ENCODE peak calls at places on chromosomes 4 and X, in seven cellular contexts. K is mammary epithelial cell, W is fibroblast of lung, L is GM23338, H is H1, C is keratinocyte, B is HepG2. V is an unnamed sample.

GRCh38 chr4:137422666-137423065 is 109.6 kb downstream of the PCDH18 start:
- DNase-seq in K (no peak), W (peak), L (no peak), H (no peak), C (no peak), B (no peak), V (no peak)

GRCh38 chr4:14644568-14645282 is 357.6 kb upstream of the CPEB2 start:
- DNase-seq in K (no peak), W (no peak), L (no peak), H (no peak), C (no peak), B (no peak), V (no peak)

GRCh38 chrX:141902366-141902765 is 1.3 kb upstream of the MAGEC1 start:
- DNase-seq in K (no peak), W (no peak), L (no peak), H (no peak), C (no peak), B (no peak), V (no peak)

GRCh38 chrX:73126240-73126639 is 46.9 kb upstream of the PABPC1L2A start:
- DNase-seq in K (no peak), W (no peak), L (no peak), H (no peak), C (no peak), B (no peak), V (peak)

GRCh38 chr4:6594826-6595355 is 19.9 kb downstream of the MAN2B2 start:
- DNase-seq in K (peak), W (no peak), L (no peak), H (no peak), C (no peak), B (no peak), V (peak)

GRCh38 chrX:68508799-68509198 is 9.9 kb downstream of the YIPF6 start:
- DNase-seq in K (peak), W (no peak), L (peak), H (no peak), C (no peak), B (no peak), V (peak)

GRCh38 chrX:136125106-136125505 is 22.2 kb upstream of the FHL1 start:
- DNase-seq in K (no peak), W (no peak), L (no peak), H (no peak), C (no peak), B (no peak), V (no peak)

GRCh38 chr4:147250062-147250461 is 230.8 kb upstream of the EDNRA start:
- DNase-seq in K (no peak), W (no peak), L (no peak), H (no peak), C (no peak), B (no peak), V (no peak)

GRCh38 chr4:163932504-163932903 is 438.0 kb downstream of the TMA16 start:
- DNase-seq in K (no peak), W (no peak), L (no peak), H (no peak), C (no peak), B (no peak), V (no peak)

GRCh38 chrX:15956684-15957083 is 102.1 kb upstream of the AP1S2 start:
- DNase-seq in K (peak), W (peak), L (peak), H (no peak), C (no peak), B (no peak), V (peak)

GRCh38 chrX:12693754-12694153 is 97.5 kb upstream of the PRPS2 start:
- DNase-seq in K (no peak), W (no peak), L (no peak), H (no peak), C (no peak), B (no peak), V (no peak)

GRCh38 chrX:134004038-134004437 is 18.6 kb upstream of the GPC3 start:
- DNase-seq in K (peak), W (peak), L (no peak), H (no peak), C (peak), B (no peak), V (peak)

GRCh38 chr4:155530290-155530689 is 136.4 kb upstream of the GUCY1A1 start:
- DNase-seq in K (peak), W (no peak), L (no peak), H (no peak), C (no peak), B (no peak), V (peak)

GRCh38 chr4:122150896-122151295 is 1.2 kb upstream of the BLTP1 start:
- DNase-seq in K (no peak), W (no peak), L (no peak), H (no peak), C (no peak), B (no peak), V (no peak)

GRCh38 chrX:122572461-122572860 is 611.6 kb upstream of the GRIA3 start:
- DNase-seq in K (peak), W (peak), L (no peak), H (no peak), C (no peak), B (no peak), V (peak)

GRCh38 chr4:83381173-83381572 is 46.5 kb upstream of the HPSE start:
- DNase-seq in K (no peak), W (no peak), L (no peak), H (no peak), C (no peak), B (no peak), V (peak)

GRCh38 chr4:8860096-8860891 is 11.3 kb downstream of the HMX1 start:
- DNase-seq in K (peak), W (no peak), L (peak), H (peak), C (no peak), B (no peak), V (no peak)

GRCh38 chr4:7389101-7389701 is 45.5 kb downstream of the PSAPL1 start:
- DNase-seq in K (no peak), W (no peak), L (no peak), H (peak), C (no peak), B (no peak), V (no peak)

GRCh38 chr4:111630705-111631104 is 514.5 kb upstream of the FAM241A start:
- DNase-seq in K (no peak), W (peak), L (peak), H (no peak), C (no peak), B (peak), V (peak)

GRCh38 chr4:184237612-184238011 is 19.9 kb upstream of the ENPP6 start:
- DNase-seq in K (peak), W (no peak), L (no peak), H (no peak), C (no peak), B (no peak), V (no peak)

GRCh38 chrX:33178218-33178617 is 33.1 kb downstream of the DMD start:
- DNase-seq in K (no peak), W (no peak), L (no peak), H (no peak), C (no peak), B (no peak), V (no peak)

GRCh38 chr4:30720021-30720655 is at the start of gene PCDH7:
- DNase-seq in K (peak), W (peak), L (peak), H (peak), C (no peak), B (no peak), V (peak)
- TF ChIP-seq EZH2 in K (no peak), W (no peak), L (no peak), H (no peak), C (no peak), B (no peak), V (no peak)

DNA sequence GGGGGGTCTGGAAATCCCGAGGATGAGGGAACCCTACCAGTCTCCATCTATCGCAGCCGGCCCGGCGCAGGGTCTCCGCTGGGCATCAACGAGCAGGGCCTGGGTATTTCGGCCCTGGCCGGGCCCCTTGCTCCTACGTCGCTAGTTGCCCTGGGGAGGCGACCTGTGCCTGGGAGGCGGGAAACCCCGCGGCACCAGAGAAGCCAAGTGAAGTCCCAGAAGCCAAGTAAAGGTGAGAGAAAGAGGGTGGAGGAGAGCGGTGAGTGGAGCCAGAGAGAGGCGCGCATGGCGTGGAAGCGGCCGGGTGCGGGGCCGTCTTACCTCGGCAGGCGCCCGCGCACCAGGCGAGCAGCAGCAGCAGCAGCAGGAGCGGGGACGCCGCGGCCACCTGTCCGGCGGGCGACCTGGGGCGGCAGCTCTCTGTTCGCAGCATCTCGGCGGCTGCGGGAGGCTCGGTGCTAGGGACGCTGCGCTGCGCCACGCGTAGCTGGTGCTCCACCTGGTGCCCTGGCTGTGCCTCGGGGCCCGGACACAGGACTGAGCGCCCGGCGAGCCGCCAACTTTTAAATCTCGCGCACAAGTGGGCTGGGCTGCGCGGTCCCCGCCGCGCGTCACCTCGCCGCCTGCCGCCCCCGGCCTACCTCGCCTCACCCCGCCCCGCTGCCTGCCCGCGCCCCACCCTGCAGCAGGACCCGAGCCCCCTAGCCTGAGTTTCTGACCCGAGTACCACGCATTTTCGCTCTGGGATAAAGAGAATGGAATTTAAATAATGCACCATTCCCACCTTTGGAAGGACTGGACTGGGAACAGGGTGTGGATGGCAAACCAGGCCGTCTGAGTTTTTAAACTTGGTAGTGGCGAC is at the start of gene NMU:
- DNase-seq in K (peak), W (peak), L (peak), H (peak), C (no peak), B (peak), V (peak)
- TF ChIP-seq EZH2 in K (no peak), W (peak), L (no peak), H (peak), C (no peak), B (no peak), V (no peak)

GRCh38 chr4:2237267-2237666 is 4.7 kb downstream of the HAUS3 start:
- DNase-seq in K (no peak), W (no peak), L (no peak), H (no peak), C (no peak), B (no peak), V (no peak)

GRCh38 chr4:2244947-2245786 is 3.2 kb upstream of the HAUS3 start:
- DNase-seq in K (no peak), W (no peak), L (peak), H (no peak), C (no peak), B (peak), V (no peak)

GRCh38 chr4:2241410-2242353 is at the start of the genes HAUS3 and POLN:
- DNase-seq in K (peak), W (peak), L (peak), H (peak), C (peak), B (peak), V (peak)

GRCh38 chr4:2243682-2244380 is 1.9 kb upstream of the HAUS3 start:
- DNase-seq in K (no peak), W (peak), L (no peak), H (peak), C (no peak), B (peak), V (no peak)

GRCh38 chr4:2241003-2241402 is 918 bp downstream of the HAUS3 start:
- DNase-seq in K (no peak), W (no peak), L (no peak), H (no peak), C (no peak), B (no peak), V (no peak)
- TF ChIP-seq EZH2 in K (no peak), W (no peak), L (no peak), H (no peak), C (no peak), B (no peak), V (no peak)

GRCh38 chr4:93829531-93830089 is 1.1 kb downstream of the ATOH1 start:
- DNase-seq in K (no peak), W (no peak), L (peak), H (peak), C (no peak), B (no peak), V (no peak)
- TF ChIP-seq EZH2 in K (peak), W (no peak), L (no peak), H (no peak), C (peak), B (no peak), V (no peak)

GRCh38 chr4:162836773-162837172 is 329.9 kb downstream of the NAF1 start:
- DNase-seq in K (no peak), W (no peak), L (no peak), H (no peak), C (no peak), B (no peak), V (no peak)
- TF ChIP-seq EZH2 in K (no peak), W (no peak), L (no peak), H (no peak), C (no peak), B (no peak), V (no peak)

GRCh38 chr4:26583865-26584652 is at the start of gene TBC1D19:
- DNase-seq in K (peak), W (peak), L (peak), H (peak), C (no peak), B (peak), V (peak)
- TF ChIP-seq EZH2 in K (no peak), W (no peak), L (no peak), H (no peak), C (no peak), B (no peak), V (no peak)

V was measured in PC-3.